ENCODE peak calls at places on chromosomes 16 and 17, in ten cellular contexts. B, C, K, G, D, Y, L, P, W and A are unnamed samples.

GRCh38 chr17:78223061-78223460 is 8.4 kb upstream of the TMEM235 start:
- DNase-seq in B (no peak), C (no peak), K (no peak), G (no peak), D (no peak), Y (no peak), L (no peak), P (no peak), W (no peak), A (no peak)

GRCh38 chr17:69773081-69773480 is 301.9 kb upstream of the KCNJ16 start:
- DNase-seq in B (no peak), C (no peak), K (peak), G (no peak), D (no peak), Y (no peak), L (no peak), P (peak), W (no peak), A (no peak)

GRCh38 chr16:1639282-1639681 is 27.1 kb downstream of the CRAMP1 start:
- DNase-seq in B (peak), C (no peak), K (no peak), G (no peak), D (no peak), Y (no peak), L (no peak), P (no peak), W (no peak), A (no peak)

GRCh38 chr17:56499799-56500388 is 93.6 kb upstream of the NOG start:
- DNase-seq in B (no peak), C (no peak), K (peak), G (no peak), D (no peak), Y (no peak), L (no peak), P (peak), W (peak), A (peak)

GRCh38 chr16:85753976-85754375 is 3.1 kb upstream of the C16orf74 start:
- DNase-seq in B (no peak), C (no peak), K (no peak), G (no peak), D (no peak), Y (no peak), L (no peak), P (no peak), W (no peak), A (no peak)

GRCh38 chr17:42142371-42142896 is 12.4 kb downstream of the RAB5C start:
- DNase-seq in B (no peak), C (no peak), K (no peak), G (no peak), D (no peak), Y (no peak), L (no peak), P (no peak), W (no peak), A (peak)

GRCh38 chr17:45394913-45395568 is 37.6 kb downstream of the ARHGAP27 start:
- DNase-seq in B (peak), C (peak), K (peak), G (no peak), D (peak), Y (peak), L (peak), P (peak), W (peak), A (peak)

GRCh38 chr17:18039535-18040286 is 503 bp downstream of the GID4 start:
- DNase-seq in B (no peak), C (peak), K (no peak), G (no peak), D (no peak), Y (no peak), L (peak), P (peak), W (peak), A (peak)

GRCh38 chr17:79706931-79707382 is 23.8 kb upstream of the ENPP7 start:
- DNase-seq in B (no peak), C (no peak), K (no peak), G (no peak), D (no peak), Y (no peak), L (no peak), P (no peak), W (no peak), A (no peak)

GRCh38 chr16:53664724-53665345 is 38.8 kb downstream of the RPGRIP1L start:
- DNase-seq in B (no peak), C (no peak), K (no peak), G (no peak), D (no peak), Y (no peak), L (no peak), P (no peak), W (no peak), A (no peak)

GRCh38 chr17:2011421-2012371 is 13.4 kb downstream of the RTN4RL1 start:
- DNase-seq in B (peak), C (no peak), K (no peak), G (no peak), D (no peak), Y (no peak), L (peak), P (peak), W (peak), A (no peak)

GRCh38 chr16:23940111-23940510 is 104.3 kb downstream of the PRKCB start:
- DNase-seq in B (no peak), C (no peak), K (no peak), G (no peak), D (no peak), Y (no peak), L (no peak), P (no peak), W (no peak), A (no peak)

GRCh38 chr17:320809-321385 is 31.7 kb downstream of the RPH3AL start:
- DNase-seq in B (no peak), C (no peak), K (no peak), G (no peak), D (no peak), Y (no peak), L (peak), P (no peak), W (no peak), A (no peak)

GRCh38 chr16:48535831-48536599 is 74.0 kb downstream of the N4BP1 start:
- DNase-seq in B (no peak), C (no peak), K (no peak), G (no peak), D (no peak), Y (peak), L (peak), P (peak), W (no peak), A (no peak)

GRCh38 chr16:80114699-80115098 is 426.1 kb upstream of the DYNLRB2 start:
- DNase-seq in B (no peak), C (no peak), K (no peak), G (no peak), D (no peak), Y (no peak), L (no peak), P (peak), W (no peak), A (no peak)

GRCh38 chr16:89572042-89572441 is 3.5 kb upstream of the CPNE7 start:
- DNase-seq in B (no peak), C (no peak), K (no peak), G (no peak), D (no peak), Y (no peak), L (no peak), P (no peak), W (no peak), A (no peak)